ENCODE peak calls at places on chromosomes 3 and 15, in seven cellular contexts. One of them, this sample, is unnamed. For H3K27me3, the result is how much of the 10 kb centered on the place peaks cover.

GRCh38 chr15:64865998-64866520 is 24.3 kb downstream of the PLEKHO2 start:
- DNase-seq in PC-9: no peak
- DNase-seq in astrocyte: peak
- DNase-seq in effector memory CD4-positive, alpha-beta T cell: no peak
- DNase-seq in hepatocyte: no peak
- DNase-seq in AG04450: peak
- DNase-seq in CD4-positive, CD25-positive, alpha-beta regulatory T cell: no peak
- DNase-seq in this sample: no peak

GRCh38 chr15:84715442-84716035 is 400 bp downstream of the SEC11A start:
- DNase-seq in PC-9: no peak
- DNase-seq in astrocyte: peak
- DNase-seq in effector memory CD4-positive, alpha-beta T cell: no peak
- DNase-seq in hepatocyte: peak
- DNase-seq in AG04450: no peak
- DNase-seq in CD4-positive, CD25-positive, alpha-beta regulatory T cell: no peak
- DNase-seq in this sample: peak

GRCh38 chr3:2823016-2823415 is 287.2 kb downstream of the IL5RA start:
- DNase-seq in PC-9: no peak
- DNase-seq in astrocyte: peak
- DNase-seq in effector memory CD4-positive, alpha-beta T cell: no peak
- DNase-seq in hepatocyte: no peak
- DNase-seq in AG04450: no peak
- DNase-seq in CD4-positive, CD25-positive, alpha-beta regulatory T cell: no peak
- DNase-seq in this sample: no peak

GRCh38 chr3:9915252-9916141 is 1.4 kb upstream of the IL17RC start:
- DNase-seq in PC-9: no peak
- DNase-seq in astrocyte: peak
- DNase-seq in effector memory CD4-positive, alpha-beta T cell: no peak
- DNase-seq in hepatocyte: peak
- DNase-seq in AG04450: no peak
- DNase-seq in CD4-positive, CD25-positive, alpha-beta regulatory T cell: peak
- DNase-seq in this sample: peak

GRCh38 chr3:105823149-105823866 is 45.5 kb downstream of the CBLB start:
- DNase-seq in PC-9: peak
- DNase-seq in astrocyte: peak
- DNase-seq in effector memory CD4-positive, alpha-beta T cell: no peak
- DNase-seq in hepatocyte: peak
- DNase-seq in AG04450: peak
- DNase-seq in CD4-positive, CD25-positive, alpha-beta regulatory T cell: no peak
- DNase-seq in this sample: peak

GRCh38 chr15:27358751-27359434 is 387.9 kb downstream of the GABRG3 start:
- DNase-seq in PC-9: no peak
- DNase-seq in astrocyte: peak
- DNase-seq in effector memory CD4-positive, alpha-beta T cell: no peak
- DNase-seq in hepatocyte: peak
- DNase-seq in AG04450: no peak
- DNase-seq in CD4-positive, CD25-positive, alpha-beta regulatory T cell: no peak
- DNase-seq in this sample: peak

GRCh38 chr3:158520433-158520832 is 50.6 kb upstream of the MLF1 start:
- DNase-seq in PC-9: no peak
- DNase-seq in astrocyte: peak
- DNase-seq in effector memory CD4-positive, alpha-beta T cell: no peak
- DNase-seq in hepatocyte: no peak
- DNase-seq in AG04450: no peak
- DNase-seq in CD4-positive, CD25-positive, alpha-beta regulatory T cell: no peak
- DNase-seq in this sample: no peak

GRCh38 chr3:62926494-62926893 is 51.3 kb upstream of the CADPS start:
- DNase-seq in PC-9: no peak
- DNase-seq in astrocyte: no peak
- DNase-seq in effector memory CD4-positive, alpha-beta T cell: no peak
- DNase-seq in hepatocyte: no peak
- DNase-seq in AG04450: no peak
- DNase-seq in CD4-positive, CD25-positive, alpha-beta regulatory T cell: no peak
- DNase-seq in this sample: no peak

GRCh38 chr3:113231827-113232253 is 20.5 kb downstream of the BOC start:
- DNase-seq in PC-9: peak
- DNase-seq in astrocyte: peak
- DNase-seq in effector memory CD4-positive, alpha-beta T cell: no peak
- DNase-seq in hepatocyte: peak
- DNase-seq in AG04450: no peak
- DNase-seq in CD4-positive, CD25-positive, alpha-beta regulatory T cell: no peak
- DNase-seq in this sample: no peak

GRCh38 chr3:191985691-191986090 is 524.7 kb downstream of the PYDC2 start:
- DNase-seq in PC-9: no peak
- DNase-seq in astrocyte: peak
- DNase-seq in effector memory CD4-positive, alpha-beta T cell: no peak
- DNase-seq in hepatocyte: no peak
- DNase-seq in AG04450: no peak
- DNase-seq in CD4-positive, CD25-positive, alpha-beta regulatory T cell: no peak
- DNase-seq in this sample: no peak

GRCh38 chr15:56683925-56684324 is 49.4 kb downstream of the ZNF280D start:
- DNase-seq in PC-9: no peak
- DNase-seq in astrocyte: no peak
- DNase-seq in effector memory CD4-positive, alpha-beta T cell: no peak
- DNase-seq in hepatocyte: no peak
- DNase-seq in AG04450: no peak
- DNase-seq in CD4-positive, CD25-positive, alpha-beta regulatory T cell: no peak
- DNase-seq in this sample: no peak

GRCh38 chr3:87236093-87236492 is 9.0 kb downstream of the CHMP2B start:
- DNase-seq in PC-9: no peak
- DNase-seq in astrocyte: no peak
- DNase-seq in effector memory CD4-positive, alpha-beta T cell: no peak
- DNase-seq in hepatocyte: no peak
- DNase-seq in AG04450: no peak
- DNase-seq in CD4-positive, CD25-positive, alpha-beta regulatory T cell: no peak
- DNase-seq in this sample: no peak

GRCh38 chr3:87228316-87228715 is 1.2 kb downstream of the CHMP2B start:
- DNase-seq in PC-9: peak
- DNase-seq in astrocyte: peak
- DNase-seq in effector memory CD4-positive, alpha-beta T cell: no peak
- DNase-seq in hepatocyte: no peak
- DNase-seq in AG04450: no peak
- DNase-seq in CD4-positive, CD25-positive, alpha-beta regulatory T cell: no peak
- DNase-seq in this sample: peak

GRCh38 chr3:87229113-87229512 is 2.0 kb downstream of the CHMP2B start:
- DNase-seq in PC-9: no peak
- DNase-seq in astrocyte: no peak
- DNase-seq in effector memory CD4-positive, alpha-beta T cell: no peak
- DNase-seq in hepatocyte: no peak
- DNase-seq in AG04450: no peak
- DNase-seq in CD4-positive, CD25-positive, alpha-beta regulatory T cell: no peak
- DNase-seq in this sample: no peak

DNA sequence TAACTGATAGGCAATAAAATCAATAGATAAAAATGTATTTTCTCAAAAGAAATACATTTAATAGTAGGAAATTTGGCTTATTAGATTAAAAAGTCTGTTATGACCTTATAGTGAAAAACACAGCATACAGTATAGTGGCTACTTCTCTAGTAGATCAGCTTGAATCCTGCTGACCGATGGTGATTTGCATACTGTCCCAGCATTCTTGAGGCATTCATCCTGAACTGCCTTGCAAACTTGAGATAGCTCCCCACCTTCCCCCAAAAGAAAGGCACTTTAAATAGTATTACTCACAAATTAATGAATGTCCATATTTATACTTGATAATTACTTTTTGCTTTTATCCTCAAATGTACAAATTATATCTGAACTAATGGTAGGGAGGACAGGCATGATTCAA is 6.7 kb downstream of the CHMP2B start:
- DNase-seq in PC-9: no peak
- DNase-seq in astrocyte: no peak
- DNase-seq in effector memory CD4-positive, alpha-beta T cell: no peak
- DNase-seq in hepatocyte: no peak
- DNase-seq in AG04450: no peak
- DNase-seq in CD4-positive, CD25-positive, alpha-beta regulatory T cell: no peak
- DNase-seq in this sample: no peak
- H3K27ac ChIP-seq in PC-9: no peak
- H3K27ac ChIP-seq in astrocyte: no peak
- H3K27ac ChIP-seq in effector memory CD4-positive, alpha-beta T cell: no peak
- H3K27ac ChIP-seq in hepatocyte: no peak
- H3K27ac ChIP-seq in AG04450: no peak
- H3K27ac ChIP-seq in CD4-positive, CD25-positive, alpha-beta regulatory T cell: no peak
- H3K27ac ChIP-seq in this sample: no peak

GRCh38 chr3:184542577-184542976 is 19.0 kb upstream of the EPHB3 start:
- DNase-seq in PC-9: no peak
- DNase-seq in astrocyte: no peak
- DNase-seq in effector memory CD4-positive, alpha-beta T cell: no peak
- DNase-seq in hepatocyte: no peak
- DNase-seq in AG04450: no peak
- DNase-seq in CD4-positive, CD25-positive, alpha-beta regulatory T cell: no peak
- DNase-seq in this sample: no peak

GRCh38 chr3:184538600-184539431 is 22.8 kb upstream of the EPHB3 start:
- DNase-seq in PC-9: no peak
- DNase-seq in astrocyte: no peak
- DNase-seq in effector memory CD4-positive, alpha-beta T cell: no peak
- DNase-seq in hepatocyte: no peak
- DNase-seq in AG04450: no peak
- DNase-seq in CD4-positive, CD25-positive, alpha-beta regulatory T cell: no peak
- DNase-seq in this sample: no peak

GRCh38 chr3:184541886-184542562 is 19.6 kb upstream of the EPHB3 start:
- DNase-seq in PC-9: no peak
- DNase-seq in astrocyte: no peak
- DNase-seq in effector memory CD4-positive, alpha-beta T cell: no peak
- DNase-seq in hepatocyte: no peak
- DNase-seq in AG04450: no peak
- DNase-seq in CD4-positive, CD25-positive, alpha-beta regulatory T cell: no peak
- DNase-seq in this sample: no peak

GRCh38 chr3:184539801-184540440 is 21.7 kb upstream of the EPHB3 start:
- DNase-seq in PC-9: no peak
- DNase-seq in astrocyte: no peak
- DNase-seq in effector memory CD4-positive, alpha-beta T cell: no peak
- DNase-seq in hepatocyte: no peak
- DNase-seq in AG04450: no peak
- DNase-seq in CD4-positive, CD25-positive, alpha-beta regulatory T cell: no peak
- DNase-seq in this sample: no peak

DNA sequence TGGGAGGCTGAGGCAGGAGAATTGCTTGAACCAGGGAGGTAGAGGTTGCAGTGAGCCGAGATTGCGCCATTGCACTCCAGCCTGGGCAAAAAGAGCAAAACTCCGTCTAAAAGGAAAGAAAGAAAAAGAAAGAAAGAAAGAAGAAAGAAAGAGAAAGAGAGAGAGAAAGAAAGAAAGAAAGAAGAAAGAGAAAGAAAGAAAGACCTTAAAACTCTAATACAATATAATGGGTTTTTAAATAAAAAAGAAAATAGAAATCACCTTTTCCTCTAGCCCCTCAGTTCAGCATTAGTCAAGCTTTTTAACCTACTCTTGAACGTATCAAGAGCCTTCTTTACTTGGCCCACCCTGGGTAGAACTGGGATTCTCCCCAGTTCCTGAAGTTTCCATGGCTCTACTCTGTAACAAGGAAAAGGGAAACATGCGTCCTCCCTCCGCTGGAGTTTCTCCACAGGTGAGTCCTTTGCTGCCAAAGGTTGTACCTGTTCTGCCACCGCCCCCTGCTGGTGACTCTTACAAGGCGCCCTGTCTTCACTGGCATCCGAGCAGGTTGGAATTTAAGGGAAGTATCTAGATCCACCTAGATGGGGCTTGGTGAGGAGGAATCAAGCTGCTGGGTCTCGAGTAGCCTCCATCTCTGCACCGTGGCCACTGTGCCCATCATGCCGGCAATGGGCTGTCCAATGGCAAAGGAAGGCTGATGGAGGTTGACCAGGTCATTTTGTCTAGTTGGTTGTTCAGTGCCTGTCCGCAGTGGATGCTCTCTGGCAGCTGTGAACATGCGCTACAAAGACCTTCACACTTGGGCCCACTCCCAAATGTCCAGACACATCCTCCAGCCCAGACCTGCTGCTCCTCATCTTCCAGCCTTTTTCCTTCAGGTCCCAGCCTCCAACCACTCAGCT is 20.6 kb upstream of the EPHB3 start:
- DNase-seq in PC-9: peak
- DNase-seq in astrocyte: no peak
- DNase-seq in effector memory CD4-positive, alpha-beta T cell: peak
- DNase-seq in hepatocyte: peak
- DNase-seq in AG04450: no peak
- DNase-seq in CD4-positive, CD25-positive, alpha-beta regulatory T cell: peak
- DNase-seq in this sample: peak
- H3K27me3 ChIP-seq in PC-9: half or more
- H3K27me3 ChIP-seq in astrocyte: half or more
- H3K27me3 ChIP-seq in effector memory CD4-positive, alpha-beta T cell: under half
- H3K27me3 ChIP-seq in hepatocyte: under half
- H3K27me3 ChIP-seq in AG04450: under half
- H3K27me3 ChIP-seq in CD4-positive, CD25-positive, alpha-beta regulatory T cell: under half
- H3K27me3 ChIP-seq in this sample: under half

DNA sequence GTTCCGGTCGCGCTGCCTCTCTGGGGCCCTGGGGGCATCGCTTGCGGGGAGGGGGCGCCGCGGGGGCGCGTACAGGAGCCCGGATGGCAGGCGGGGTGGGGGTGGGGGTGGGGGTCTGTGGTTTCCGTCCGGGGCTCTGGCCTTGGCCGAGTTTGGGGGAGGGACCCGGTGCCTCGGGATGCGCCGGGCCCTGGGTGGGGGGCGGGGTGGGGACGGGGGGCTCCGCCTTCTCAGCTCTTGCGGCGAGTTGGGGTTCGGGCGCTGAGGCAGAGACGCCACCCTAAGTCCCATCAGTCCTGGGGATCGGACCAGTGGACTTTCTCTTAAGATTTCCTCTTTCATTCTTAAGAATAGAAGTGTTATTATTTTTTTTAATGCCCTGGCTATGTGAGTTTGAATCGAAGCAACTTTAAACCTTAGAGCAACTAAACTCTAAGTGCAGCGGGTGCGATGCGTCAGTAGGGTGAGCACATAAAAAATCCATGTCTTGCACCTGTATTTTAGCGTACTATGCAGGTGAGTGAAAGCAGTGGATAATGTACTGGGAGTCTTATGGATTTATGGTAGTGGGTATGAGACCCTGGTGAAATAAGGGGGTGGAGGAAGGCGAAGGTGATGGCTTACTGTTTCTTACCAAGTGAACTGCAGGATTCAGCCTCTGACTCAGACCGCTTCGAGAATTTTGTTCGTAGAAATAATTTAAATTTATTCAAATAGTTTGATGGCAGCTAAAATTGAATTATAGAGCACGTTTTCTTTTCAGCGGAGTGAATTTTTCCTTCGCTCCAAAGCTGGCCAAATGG is 762 bp downstream of the CTNNB1 start:
- DNase-seq in PC-9: no peak
- DNase-seq in astrocyte: peak
- DNase-seq in effector memory CD4-positive, alpha-beta T cell: peak
- DNase-seq in hepatocyte: peak
- DNase-seq in AG04450: no peak
- DNase-seq in CD4-positive, CD25-positive, alpha-beta regulatory T cell: peak
- DNase-seq in this sample: peak
- H3K27ac ChIP-seq in PC-9: peak
- H3K27ac ChIP-seq in astrocyte: peak
- H3K27ac ChIP-seq in effector memory CD4-positive, alpha-beta T cell: peak
- H3K27ac ChIP-seq in hepatocyte: peak
- H3K27ac ChIP-seq in AG04450: no peak
- H3K27ac ChIP-seq in CD4-positive, CD25-positive, alpha-beta regulatory T cell: peak
- H3K27ac ChIP-seq in this sample: peak

GRCh38 chr15:38531509-38531908 is 33.1 kb downstream of the RASGRP1 start:
- DNase-seq in PC-9: no peak
- DNase-seq in astrocyte: peak
- DNase-seq in effector memory CD4-positive, alpha-beta T cell: no peak
- DNase-seq in hepatocyte: no peak
- DNase-seq in AG04450: no peak
- DNase-seq in CD4-positive, CD25-positive, alpha-beta regulatory T cell: no peak
- DNase-seq in this sample: no peak
- H3K27me3 ChIP-seq in PC-9: under half
- H3K27me3 ChIP-seq in astrocyte: under half
- H3K27me3 ChIP-seq in effector memory CD4-positive, alpha-beta T cell: under half
- H3K27me3 ChIP-seq in hepatocyte: under half
- H3K27me3 ChIP-seq in AG04450: under half
- H3K27me3 ChIP-seq in CD4-positive, CD25-positive, alpha-beta regulatory T cell: under half
- H3K27me3 ChIP-seq in this sample: under half

GRCh38 chr3:141380987-141381386 is 12.7 kb downstream of the ZBTB38 start:
- DNase-seq in PC-9: no peak
- DNase-seq in astrocyte: no peak
- DNase-seq in effector memory CD4-positive, alpha-beta T cell: no peak
- DNase-seq in hepatocyte: no peak
- DNase-seq in AG04450: no peak
- DNase-seq in CD4-positive, CD25-positive, alpha-beta regulatory T cell: no peak
- DNase-seq in this sample: no peak
- H3K27ac ChIP-seq in PC-9: no peak
- H3K27ac ChIP-seq in astrocyte: no peak
- H3K27ac ChIP-seq in effector memory CD4-positive, alpha-beta T cell: no peak
- H3K27ac ChIP-seq in hepatocyte: no peak
- H3K27ac ChIP-seq in AG04450: no peak
- H3K27ac ChIP-seq in CD4-positive, CD25-positive, alpha-beta regulatory T cell: peak
- H3K27ac ChIP-seq in this sample: peak